ENCODE peak calls at places on chromosomes 6 and 20, in ten cellular contexts. One of them, this sample, is unnamed.
A peak's percentile ranks its signal among the peaks of the same experiment; 100 is the strongest.

GRCh38 chr6:139256087-139256486 is 35.7 kb downstream of the TXLNB start:
- DNase-seq in activated T-cell treated with anti-CD3 and anti-CD28 coated beads, Interleukin-2, amount 50 U/mL, for 4 hours: no peak
- DNase-seq in A549: no peak
- DNase-seq in psoas muscle: no peak
- DNase-seq in transverse colon: no peak
- DNase-seq in mesothelial cell of epicardium: no peak
- DNase-seq in iPS-NIHi11: no peak
- DNase-seq in small intestine: no peak
- DNase-seq in foreskin melanocyte: no peak
- DNase-seq in lower leg skin: no peak
- DNase-seq in this sample: no peak

GRCh38 chr20:36647194-36648121 is 1.5 kb upstream of the SLA2 start:
- DNase-seq in activated T-cell treated with anti-CD3 and anti-CD28 coated beads, Interleukin-2, amount 50 U/mL, for 4 hours: no peak
- DNase-seq in A549: no peak
- DNase-seq in psoas muscle: no peak
- DNase-seq in transverse colon: no peak
- DNase-seq in mesothelial cell of epicardium: no peak
- DNase-seq in iPS-NIHi11: peak; percentile 26
- DNase-seq in small intestine: no peak
- DNase-seq in foreskin melanocyte: no peak
- DNase-seq in lower leg skin: no peak
- DNase-seq in this sample: no peak

GRCh38 chr20:11776687-11777086 is 141.0 kb upstream of the BTBD3 start:
- DNase-seq in activated T-cell treated with anti-CD3 and anti-CD28 coated beads, Interleukin-2, amount 50 U/mL, for 4 hours: no peak
- DNase-seq in A549: no peak
- DNase-seq in psoas muscle: no peak
- DNase-seq in transverse colon: no peak
- DNase-seq in mesothelial cell of epicardium: no peak
- DNase-seq in iPS-NIHi11: no peak
- DNase-seq in small intestine: no peak
- DNase-seq in foreskin melanocyte: no peak
- DNase-seq in lower leg skin: no peak
- DNase-seq in this sample: no peak

GRCh38 chr20:36277546-36277945 is 28.6 kb upstream of the DLGAP4 start:
- DNase-seq in activated T-cell treated with anti-CD3 and anti-CD28 coated beads, Interleukin-2, amount 50 U/mL, for 4 hours: no peak
- DNase-seq in A549: no peak
- DNase-seq in psoas muscle: no peak
- DNase-seq in transverse colon: no peak
- DNase-seq in mesothelial cell of epicardium: no peak
- DNase-seq in iPS-NIHi11: no peak
- DNase-seq in small intestine: no peak
- DNase-seq in foreskin melanocyte: no peak
- DNase-seq in lower leg skin: no peak
- DNase-seq in this sample: no peak

GRCh38 chr20:64106981-64107735 is at the start of gene NPBWR2:
- DNase-seq in activated T-cell treated with anti-CD3 and anti-CD28 coated beads, Interleukin-2, amount 50 U/mL, for 4 hours: peak; percentile 16
- DNase-seq in A549: no peak
- DNase-seq in psoas muscle: peak; percentile 8
- DNase-seq in transverse colon: peak; percentile 7
- DNase-seq in mesothelial cell of epicardium: peak; percentile 18
- DNase-seq in iPS-NIHi11: peak; percentile 76
- DNase-seq in small intestine: no peak
- DNase-seq in foreskin melanocyte: no peak
- DNase-seq in lower leg skin: no peak
- DNase-seq in this sample: peak; percentile 8

GRCh38 chr6:143149771-143150170 is 89.1 kb downstream of the AIG1 start:
- DNase-seq in activated T-cell treated with anti-CD3 and anti-CD28 coated beads, Interleukin-2, amount 50 U/mL, for 4 hours: no peak
- DNase-seq in A549: no peak
- DNase-seq in psoas muscle: no peak
- DNase-seq in transverse colon: no peak
- DNase-seq in mesothelial cell of epicardium: no peak
- DNase-seq in iPS-NIHi11: no peak
- DNase-seq in small intestine: no peak
- DNase-seq in foreskin melanocyte: no peak
- DNase-seq in lower leg skin: no peak
- DNase-seq in this sample: no peak

GRCh38 chr6:156864557-156864956 is 87.4 kb downstream of the ARID1B start:
- DNase-seq in activated T-cell treated with anti-CD3 and anti-CD28 coated beads, Interleukin-2, amount 50 U/mL, for 4 hours: no peak
- DNase-seq in A549: no peak
- DNase-seq in psoas muscle: no peak
- DNase-seq in transverse colon: no peak
- DNase-seq in mesothelial cell of epicardium: no peak
- DNase-seq in iPS-NIHi11: no peak
- DNase-seq in small intestine: no peak
- DNase-seq in foreskin melanocyte: no peak
- DNase-seq in lower leg skin: no peak
- DNase-seq in this sample: no peak

GRCh38 chr6:157518399-157519250 is 137.6 kb downstream of the ZDHHC14 start:
- DNase-seq in activated T-cell treated with anti-CD3 and anti-CD28 coated beads, Interleukin-2, amount 50 U/mL, for 4 hours: no peak
- DNase-seq in A549: peak; percentile 48
- DNase-seq in psoas muscle: no peak
- DNase-seq in transverse colon: no peak
- DNase-seq in mesothelial cell of epicardium: no peak
- DNase-seq in iPS-NIHi11: no peak
- DNase-seq in small intestine: no peak
- DNase-seq in foreskin melanocyte: no peak
- DNase-seq in lower leg skin: peak; percentile 55
- DNase-seq in this sample: no peak

This sample was measured in left ventricle myocardium inferior.